ENCODE peak calls at places on chromosomes 13 and 19, in six cellular contexts. W is left ventricle myocardium inferior; U is GM23338; X is CD8-positive, alpha-beta T cell; N is Panc1; F is heart right ventricle. I is an unnamed sample.

GRCh38 chr19:46609511-46610412 is 8.6 kb downstream of the CALM3 start:
- DNase-seq in W (peak; percentile 13), U (no peak), X (no peak), N (no peak), F (no peak), I (no peak)

GRCh38 chr13:25032160-25032559 is 63.8 kb upstream of the PABPC3 start:
- DNase-seq in W (no peak), U (no peak), X (no peak), N (no peak), F (no peak), I (no peak)

GRCh38 chr19:1474011-1474764 is 4.8 kb downstream of the C19orf25 start:
- DNase-seq in W (peak; percentile 46), U (no peak), X (no peak), N (no peak), F (peak; percentile 41), I (no peak)

GRCh38 chr19:20197747-20198146 is 30.7 kb downstream of the ZNF486 start:
- DNase-seq in W (no peak), U (no peak), X (no peak), N (no peak), F (no peak), I (no peak)

GRCh38 chr19:6062961-6063575 is 47.2 kb downstream of the RFX2 start:
- DNase-seq in W (no peak), U (no peak), X (no peak), N (no peak), F (no peak), I (no peak)

GRCh38 chr19:34474233-34474989 is 7.1 kb upstream of the WTIP start:
- DNase-seq in W (no peak), U (no peak), X (no peak), N (no peak), F (no peak), I (no peak)

GRCh38 chr19:35442091-35442490 is 6.0 kb upstream of the FFAR2 start:
- DNase-seq in W (no peak), U (no peak), X (no peak), N (no peak), F (no peak), I (no peak)

GRCh38 chr13:93233997-93234416 is 7.4 kb downstream of the GPC6 start:
- DNase-seq in W (no peak), U (peak; percentile 86), X (no peak), N (no peak), F (no peak), I (no peak)

GRCh38 chr13:110407021-110407420 is 99.9 kb downstream of the COL4A2 start:
- DNase-seq in W (no peak), U (no peak), X (no peak), N (no peak), F (no peak), I (no peak)

GRCh38 chr13:49351871-49352270 is 92.0 kb downstream of the CAB39L start:
- DNase-seq in W (no peak), U (no peak), X (no peak), N (no peak), F (no peak), I (no peak)
- H3K27ac ChIP-seq in W (no peak overlapping the region), U (no peak overlapping the region), X (no peak overlapping the region), N (no peak overlapping the region), F (no peak overlapping the region), I (no peak overlapping the region)

GRCh38 chr13:99031725-99032298 is 53.9 kb upstream of the DOCK9 start:
- DNase-seq in W (no peak), U (no peak), X (no peak), N (no peak), F (no peak), I (no peak)

GRCh38 chr13:99029576-99029975 is 51.7 kb upstream of the DOCK9 start:
- DNase-seq in W (no peak), U (no peak), X (no peak), N (no peak), F (no peak), I (no peak)

GRCh38 chr13:99027260-99027659 is 49.4 kb upstream of the DOCK9 start:
- DNase-seq in W (no peak), U (no peak), X (no peak), N (no peak), F (no peak), I (no peak)

GRCh38 chr13:99027661-99028425 is 50.0 kb upstream of the DOCK9 start:
- DNase-seq in W (no peak), U (no peak), X (no peak), N (no peak), F (no peak), I (no peak)

GRCh38 chr13:99028890-99029289 is 51.0 kb upstream of the DOCK9 start:
- DNase-seq in W (no peak), U (peak; percentile 78), X (peak; percentile 19), N (no peak), F (no peak), I (peak; percentile 29)
- TF ChIP-seq CTCF in W (peak; percentile 23), U (peak; percentile 83), X (peak; percentile 62), N (peak; percentile 21), F (no peak), I (peak; percentile 25)

DNA sequence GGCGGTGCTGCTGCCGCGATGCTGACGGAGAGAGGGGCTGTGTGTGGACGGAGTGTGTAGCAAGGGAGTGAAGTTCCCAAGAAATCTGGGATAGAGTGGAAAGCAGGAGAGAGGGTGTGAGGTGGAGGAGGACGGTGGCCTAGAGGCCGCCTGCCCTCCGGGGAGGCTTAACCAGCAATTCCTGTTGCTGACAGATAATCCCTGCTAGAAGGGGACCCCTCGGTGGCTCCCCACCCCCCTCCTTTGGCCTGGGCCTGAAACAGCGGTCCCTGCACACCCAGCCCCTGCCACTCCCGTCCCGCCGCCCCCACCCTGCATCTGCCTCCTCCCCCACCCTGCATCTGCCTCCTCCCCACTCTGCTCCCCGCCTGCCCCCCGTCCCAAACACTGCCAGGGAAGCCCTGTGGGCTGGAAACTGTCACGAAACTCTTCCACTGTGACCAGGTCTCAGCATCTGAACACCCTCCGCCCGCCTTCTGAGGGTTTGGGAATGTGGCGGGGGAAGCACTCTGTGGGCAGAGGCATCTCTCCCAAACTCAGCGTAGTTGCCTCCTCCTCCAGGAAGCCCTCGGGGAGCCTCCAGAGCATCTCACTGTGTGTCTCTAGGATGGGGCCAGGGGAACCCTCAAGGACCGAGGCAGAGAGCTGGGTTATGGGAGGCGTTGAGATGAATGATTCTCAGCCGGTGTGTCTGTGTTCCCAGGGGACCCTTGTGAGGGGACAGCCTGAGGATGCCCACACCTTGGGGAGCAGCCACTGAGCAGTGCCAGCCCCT is 17.1 kb upstream of the MATK start:
- DNase-seq in W (no peak), U (no peak), X (no peak), N (no peak), F (no peak), I (no peak)
- H3K27me3 ChIP-seq in W (peaks cover 74% of the 10 kb centered on the region), U (peaks cover 14% of the 10 kb centered on the region), X (no peaks in the 10 kb centered on the region), N (no peaks in the 10 kb centered on the region), F (peaks cover 41% of the 10 kb centered on the region), I (no peaks in the 10 kb centered on the region)

GRCh38 chr19:49506575-49507105 is 5.8 kb upstream of the FCGRT start:
- DNase-seq in W (peak; percentile 43), U (peak; percentile 94), X (peak; percentile 68), N (no peak), F (no peak), I (peak; percentile 74)
- H3K27ac ChIP-seq in W (no peak overlapping the region), U (peak overlapping the region; percentile 32), X (no peak overlapping the region), N (no peak overlapping the region), F (no peak overlapping the region), I (no peak overlapping the region)

GRCh38 chr19:58578430-58578925 is 5.3 kb upstream of the MZF1 start:
- DNase-seq in W (no peak), U (no peak), X (no peak), N (no peak), F (no peak), I (no peak)
- TF ChIP-seq CTCF in W (no peak), U (no peak), X (no peak), N (no peak), F (no peak), I (no peak)

GRCh38 chr13:108345016-108345415 is 75.5 kb downstream of the TNFSF13B start:
- DNase-seq in W (no peak), U (peak; percentile 29), X (no peak), N (no peak), F (no peak), I (no peak)

GRCh38 chr13:108342369-108343289 is 73.1 kb downstream of the TNFSF13B start:
- DNase-seq in W (no peak), U (peak; percentile 65), X (no peak), N (peak; percentile 4), F (no peak), I (no peak)

GRCh38 chr13:108349269-108349668 is 79.8 kb downstream of the TNFSF13B start:
- DNase-seq in W (no peak), U (no peak), X (no peak), N (no peak), F (no peak), I (no peak)

DNA sequence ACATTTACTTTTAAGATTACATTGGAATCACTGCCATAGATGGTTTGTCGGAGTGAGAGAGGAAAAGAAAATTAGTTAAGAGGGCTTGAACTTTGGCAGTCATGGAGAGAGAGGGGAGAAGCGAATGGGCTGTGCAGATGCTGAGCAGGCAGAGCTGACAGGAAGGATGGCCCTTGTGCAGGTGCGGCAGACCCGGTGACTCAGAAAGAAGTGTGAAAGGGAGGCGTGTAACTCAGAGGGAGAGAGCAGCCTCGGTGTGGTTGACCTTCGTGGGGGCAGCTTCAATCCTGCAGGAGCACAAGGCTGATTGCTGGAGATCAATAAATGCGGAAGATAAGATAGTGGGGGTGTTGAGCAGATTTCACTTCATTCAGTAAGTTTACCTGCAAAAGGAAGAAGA is 76.9 kb downstream of the TNFSF13B start:
- DNase-seq in W (no peak), U (peak; percentile 6), X (no peak), N (no peak), F (no peak), I (peak; percentile 14)
- H3K27me3 ChIP-seq in W (peaks cover 2% of the 10 kb centered on the region), U (no peaks in the 10 kb centered on the region), X (no peaks in the 10 kb centered on the region), N (no peaks in the 10 kb centered on the region), F (peaks cover 8% of the 10 kb centered on the region), I (no peaks in the 10 kb centered on the region)

I was measured in CD4-positive, alpha-beta T cell.